ENCODE peak calls at places on chromosome 5, in six cellular contexts. V is dorsolateral prefrontal cortex, H is T-helper 9 cell, P is cardiac fibroblast, K is left cardiac atrium, Q is NCI-H82. M is an unnamed sample.

GRCh38 chr5:30103056-30104020 is 1090.1 kb upstream of the CDH6 start:
- DNase-seq in H (no peak), V (no peak), P (peak), K (no peak), Q (no peak), M (no peak)

GRCh38 chr5:120436996-120437395 is 27.1 kb upstream of the PRR16 start:
- DNase-seq in H (no peak), K (no peak), V (no peak), P (peak), Q (no peak), M (no peak)

GRCh38 chr5:149172261-149172660 is 31.0 kb downstream of the ABLIM3 start:
- DNase-seq in P (peak), K (no peak), Q (no peak), H (no peak), V (no peak), M (no peak)

GRCh38 chr5:285991-286557 is 14.6 kb downstream of the PDCD6 start:
- DNase-seq in P (no peak), K (no peak), Q (no peak), V (no peak), H (no peak), M (no peak)

GRCh38 chr5:82601862-82602261 is 323.7 kb upstream of the RPS23 start:
- DNase-seq in Q (no peak), P (no peak), K (no peak), H (no peak), V (no peak), M (no peak)

GRCh38 chr5:55278778-55279177 is 28.7 kb downstream of the DHX29 start:
- DNase-seq in K (no peak), P (peak), H (no peak), V (no peak), Q (no peak), M (no peak)

GRCh38 chr5:81268797-81269196 is 32.6 kb upstream of the ZCCHC9 start:
- DNase-seq in P (peak), Q (no peak), H (no peak), V (no peak), K (no peak), M (no peak)

GRCh38 chr5:173204185-173204979 is 30.6 kb downstream of the NKX2-5 start:
- DNase-seq in Q (peak), K (no peak), P (peak), H (no peak), V (no peak), M (no peak)

GRCh38 chr5:11962122-11962521 is 57.9 kb upstream of the CTNND2 start:
- DNase-seq in Q (no peak), V (no peak), K (no peak), P (no peak), H (no peak), M (no peak)

GRCh38 chr5:84564311-84564710 is 179.6 kb upstream of the EDIL3 start:
- DNase-seq in Q (no peak), P (peak), K (no peak), V (no peak), H (no peak), M (no peak)

GRCh38 chr5:124907098-124907644 is 160.7 kb upstream of the ZNF608 start:
- DNase-seq in V (no peak), P (peak), H (no peak), K (no peak), Q (no peak), M (no peak)

GRCh38 chr5:100902406-100903035 is 561 bp downstream of the ST8SIA4 start:
- DNase-seq in Q (peak), H (no peak), V (no peak), K (no peak), P (peak), M (no peak)

GRCh38 chr5:137492321-137492720 is 6.8 kb downstream of the SPOCK1 start:
- DNase-seq in V (no peak), H (no peak), P (peak), Q (no peak), K (no peak), M (no peak)

GRCh38 chr5:89457411-89458329 is 574.7 kb upstream of the MEF2C start:
- DNase-seq in H (no peak), P (peak), V (peak), Q (no peak), K (peak), M (no peak)

GRCh38 chr5:147576646-147577535 is 67.0 kb upstream of the DPYSL3 start:
- DNase-seq in H (no peak), V (peak), Q (peak), K (peak), P (peak), M (peak)

GRCh38 chr5:148924817-148925216 is 98.4 kb downstream of the ADRB2 start:
- DNase-seq in Q (peak), P (peak), H (no peak), V (no peak), K (peak), M (no peak)

GRCh38 chr5:103110403-103110802 is 9.5 kb downstream of the GIN1 start:
- DNase-seq in P (no peak), H (no peak), V (no peak), Q (no peak), K (no peak), M (no peak)

GRCh38 chr5:177427211-177427822 is 841 bp downstream of the GRK6 start:
- DNase-seq in V (no peak), Q (peak), H (no peak), K (no peak), P (no peak), M (no peak)

GRCh38 chr5:143033535-143034260 is 263.5 kb downstream of the ARHGAP26 start:
- DNase-seq in P (peak), V (no peak), Q (no peak), K (no peak), H (no peak), M (no peak)

GRCh38 chr5:163437011-163437308 is 435 bp upstream of the CCNG1 start:
- DNase-seq in P (no peak), K (no peak), Q (no peak), H (no peak), V (no peak), M (no peak)

GRCh38 chr5:26940981-26941380 is 97.4 kb downstream of the CDH9 start:
- DNase-seq in V (no peak), H (no peak), Q (no peak), K (no peak), P (no peak), M (no peak)

GRCh38 chr5:128213340-128213739 is 129.8 kb downstream of the SLC12A2 start:
- DNase-seq in H (peak), Q (peak), V (no peak), P (peak), K (peak), M (peak)

GRCh38 chr5:103587185-103587748 is 24.7 kb upstream of the NUDT12 start:
- DNase-seq in K (no peak), P (peak), V (no peak), H (no peak), Q (peak), M (no peak)

GRCh38 chr5:13660072-13660471 is 284.4 kb downstream of the DNAH5 start:
- DNase-seq in Q (peak), H (no peak), P (peak), V (no peak), K (no peak), M (no peak)

GRCh38 chr5:53019320-53019719 is 30.2 kb downstream of the ITGA2 start:
- DNase-seq in Q (no peak), P (peak), K (no peak), H (no peak), V (no peak), M (no peak)

GRCh38 chr5:135486679-135487395 is 34.7 kb upstream of the TIFAB start:
- DNase-seq in P (no peak), V (no peak), H (no peak), K (no peak), Q (peak), M (no peak)

GRCh38 chr5:624951-625230 is 12.8 kb downstream of the CEP72 start:
- DNase-seq in Q (no peak), K (no peak), P (no peak), V (no peak), H (no peak), M (no peak)

GRCh38 chr5:9059920-9060691 is 485.8 kb downstream of the SEMA5A start:
- DNase-seq in K (no peak), Q (no peak), H (no peak), V (no peak), P (peak), M (no peak)

GRCh38 chr5:58459276-58459859 is 518 bp downstream of the PLK2 start:
- DNase-seq in P (peak), V (peak), H (no peak), Q (peak), K (peak), M (peak)

GRCh38 chr5:151270599-151270998 is 17.6 kb downstream of the GM2A start:
- DNase-seq in Q (no peak), P (peak), H (no peak), K (no peak), V (no peak), M (no peak)

GRCh38 chr5:83871533-83872380 is 151.1 kb upstream of the HAPLN1 start:
- DNase-seq in K (no peak), Q (no peak), H (no peak), V (no peak), P (no peak), M (no peak)

GRCh38 chr5:95818181-95819147 is 4.1 kb downstream of the GLRX start:
- DNase-seq in P (no peak), K (no peak), Q (no peak), H (no peak), V (no peak), M (no peak)

GRCh38 chr5:42021119-42021518 is 96.0 kb downstream of the FBXO4 start:
- DNase-seq in Q (no peak), H (no peak), P (peak), K (no peak), V (no peak), M (no peak)

GRCh38 chr5:110751902-110752762 is 13.3 kb downstream of the SLC25A46 start:
- DNase-seq in K (no peak), P (peak), V (no peak), Q (no peak), H (no peak), M (peak)